ENCODE peak calls at places on chromosome 5, in seven cellular contexts. J is GM12878, Y is A673, A is MM.1S, M is fibroblast of lung, Z is HCT116, N is GM23248. K is an unnamed sample. For H3K36me3, the result is how much of the 10 kb centered on the place peaks cover.

GRCh38 chr5:73859696-73860095 is 233.7 kb downstream of the ARHGEF28 start:
- DNase-seq in J (peak), Y (no peak), A (no peak), M (no peak), Z (no peak), N (no peak), K (no peak)

GRCh38 chr5:1421521-1422341 is 23.5 kb downstream of the SLC6A3 start:
- DNase-seq in J (no peak), Y (no peak), A (no peak), M (no peak), Z (no peak), N (no peak), K (no peak)

GRCh38 chr5:135488727-135489465 is 36.7 kb upstream of the TIFAB start:
- DNase-seq in J (no peak), Y (peak), A (no peak), M (peak), Z (peak), N (peak), K (no peak)

GRCh38 chr5:145462525-145462924 is 372.6 kb downstream of the PRELID2 start:
- DNase-seq in J (no peak), Y (no peak), A (no peak), M (no peak), Z (no peak), N (no peak), K (no peak)

GRCh38 chr5:67028371-67028770 is 168.2 kb downstream of the CD180 start:
- DNase-seq in J (no peak), Y (no peak), A (no peak), M (peak), Z (no peak), N (peak), K (no peak)

GRCh38 chr5:148910686-148911361 is 84.4 kb downstream of the ADRB2 start:
- DNase-seq in J (no peak), Y (peak), A (no peak), M (peak), Z (peak), N (peak), K (peak)

GRCh38 chr5:149228610-149229297 is 42.9 kb upstream of the AFAP1L1 start:
- DNase-seq in J (no peak), Y (peak), A (no peak), M (peak), Z (peak), N (peak), K (peak)

GRCh38 chr5:122182491-122182921 is 53.2 kb downstream of the ZNF474 start:
- DNase-seq in J (no peak), Y (peak), A (no peak), M (peak), Z (no peak), N (peak), K (no peak)

GRCh38 chr5:137621861-137622823 is 113.7 kb downstream of the KLHL3 start:
- DNase-seq in J (no peak), Y (no peak), A (no peak), M (peak), Z (no peak), N (peak), K (peak)

GRCh38 chr5:145362261-145362660 is 472.9 kb downstream of the PRELID2 start:
- DNase-seq in J (no peak), Y (no peak), A (no peak), M (peak), Z (no peak), N (peak), K (peak)

GRCh38 chr5:133366438-133366837 is 245.9 kb downstream of the FSTL4 start:
- DNase-seq in J (no peak), Y (no peak), A (no peak), M (no peak), Z (no peak), N (no peak), K (no peak)

GRCh38 chr5:167058481-167058880 is 1233.0 kb upstream of the WWC1 start:
- DNase-seq in J (no peak), Y (no peak), A (no peak), M (no peak), Z (no peak), N (no peak), K (no peak)

GRCh38 chr5:16076657-16077056 is 102.9 kb downstream of the MARCHF11 start:
- DNase-seq in J (no peak), Y (no peak), A (no peak), M (no peak), Z (no peak), N (no peak), K (no peak)

GRCh38 chr5:83337453-83338035 is 134.0 kb upstream of the VCAN start:
- DNase-seq in J (no peak), Y (peak), A (no peak), M (peak), Z (no peak), N (no peak), K (no peak)

GRCh38 chr5:16385516-16386090 is 80.0 kb downstream of the ZNF622 start:
- DNase-seq in J (no peak), Y (no peak), A (no peak), M (no peak), Z (no peak), N (no peak), K (no peak)

GRCh38 chr5:122775713-122776084 is 819 bp downstream of the SNX2 start:
- DNase-seq in J (no peak), Y (no peak), A (no peak), M (peak), Z (no peak), N (no peak), K (no peak)

GRCh38 chr5:132221781-132222648 is 5.6 kb downstream of the P4HA2 start:
- DNase-seq in J (no peak), Y (no peak), A (no peak), M (peak), Z (no peak), N (peak), K (no peak)

GRCh38 chr5:138645778-138646575 is 70.8 kb upstream of the HSPA9 start:
- DNase-seq in J (no peak), Y (no peak), A (no peak), M (no peak), Z (no peak), N (no peak), K (no peak)

GRCh38 chr5:9698849-9699240 is 68.7 kb upstream of the TAS2R1 start:
- DNase-seq in J (no peak), Y (no peak), A (no peak), M (no peak), Z (no peak), N (peak), K (no peak)

GRCh38 chr5:88643315-88643714 is 239.7 kb downstream of the MEF2C start:
- DNase-seq in J (no peak), Y (no peak), A (no peak), M (no peak), Z (no peak), N (no peak), K (no peak)

GRCh38 chr5:11247224-11247623 is 486.2 kb upstream of the DAP start:
- DNase-seq in J (no peak), Y (no peak), A (no peak), M (no peak), Z (no peak), N (no peak), K (no peak)

GRCh38 chr5:171321447-171321846 is 12.4 kb downstream of the TLX3 start:
- DNase-seq in J (no peak), Y (no peak), A (no peak), M (no peak), Z (no peak), N (no peak), K (no peak)

GRCh38 chr5:16791036-16791705 is 144.9 kb downstream of the MYO10 start:
- DNase-seq in J (peak), Y (peak), A (peak), M (peak), Z (peak), N (peak), K (no peak)

GRCh38 chr5:109177782-109178181 is 232.0 kb downstream of the PJA2 start:
- DNase-seq in J (no peak), Y (no peak), A (no peak), M (no peak), Z (no peak), N (no peak), K (no peak)

GRCh38 chr5:172878585-172879433 is 44.8 kb downstream of the ERGIC1 start:
- DNase-seq in J (no peak), Y (no peak), A (no peak), M (peak), Z (no peak), N (peak), K (no peak)

GRCh38 chr5:139709587-139710369 is 61.6 kb downstream of the CXXC5 start:
- DNase-seq in J (no peak), Y (peak), A (no peak), M (no peak), Z (no peak), N (no peak), K (no peak)

GRCh38 chr5:176724472-176724871 is 77.2 kb downstream of the TSPAN17 start:
- DNase-seq in J (no peak), Y (no peak), A (no peak), M (no peak), Z (no peak), N (no peak), K (no peak)

GRCh38 chr5:176726746-176727527 is 79.7 kb downstream of the TSPAN17 start:
- DNase-seq in J (no peak), Y (no peak), A (no peak), M (no peak), Z (no peak), N (no peak), K (no peak)

GRCh38 chr5:176723440-176723839 is 76.2 kb downstream of the TSPAN17 start:
- DNase-seq in J (no peak), Y (no peak), A (no peak), M (no peak), Z (no peak), N (no peak), K (no peak)

GRCh38 chr5:176727528-176727900 is 80.2 kb downstream of the TSPAN17 start:
- DNase-seq in J (no peak), Y (no peak), A (no peak), M (no peak), Z (no peak), N (no peak), K (no peak)

DNA sequence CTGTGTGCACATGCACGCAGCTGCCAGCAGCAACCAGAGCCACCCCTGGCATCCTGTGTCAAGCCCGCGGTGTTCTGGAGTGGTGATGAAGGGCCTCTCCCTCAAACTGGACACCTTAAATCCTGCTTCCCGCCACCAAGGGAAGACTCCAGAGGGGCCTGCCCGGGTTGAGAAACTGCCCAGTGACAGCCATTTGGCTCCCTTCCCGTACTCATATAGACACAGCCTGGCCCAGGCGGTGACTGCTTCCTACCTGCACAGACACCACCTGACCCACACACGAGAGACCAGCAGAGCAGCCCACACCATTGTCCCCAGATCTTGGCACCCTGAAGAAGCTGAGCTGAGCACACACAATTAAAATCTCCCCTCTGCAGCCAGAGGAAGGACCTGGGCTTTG is 78.2 kb downstream of the TSPAN17 start:
- DNase-seq in J (no peak), Y (no peak), A (no peak), M (no peak), Z (no peak), N (no peak), K (no peak)
- TF ChIP-seq EZH2 in J (no peak), Y (no peak), A (no peak), M (no peak), Z (no peak), N (no peak), K (no peak)

GRCh38 chr5:141603912-141604311 is 14.9 kb downstream of the DIAPH1 start:
- DNase-seq in J (no peak), Y (no peak), A (peak), M (no peak), Z (no peak), N (no peak), K (no peak)

GRCh38 chr5:141596867-141597266 is 21.9 kb downstream of the DIAPH1 start:
- DNase-seq in J (no peak), Y (no peak), A (no peak), M (no peak), Z (no peak), N (no peak), K (no peak)

GRCh38 chr5:141597814-141598213 is 21.0 kb downstream of the DIAPH1 start:
- DNase-seq in J (no peak), Y (no peak), A (no peak), M (no peak), Z (no peak), N (no peak), K (no peak)

GRCh38 chr5:141597394-141597793 is 21.4 kb downstream of the DIAPH1 start:
- DNase-seq in J (no peak), Y (no peak), A (no peak), M (no peak), Z (no peak), N (no peak), K (no peak)

DNA sequence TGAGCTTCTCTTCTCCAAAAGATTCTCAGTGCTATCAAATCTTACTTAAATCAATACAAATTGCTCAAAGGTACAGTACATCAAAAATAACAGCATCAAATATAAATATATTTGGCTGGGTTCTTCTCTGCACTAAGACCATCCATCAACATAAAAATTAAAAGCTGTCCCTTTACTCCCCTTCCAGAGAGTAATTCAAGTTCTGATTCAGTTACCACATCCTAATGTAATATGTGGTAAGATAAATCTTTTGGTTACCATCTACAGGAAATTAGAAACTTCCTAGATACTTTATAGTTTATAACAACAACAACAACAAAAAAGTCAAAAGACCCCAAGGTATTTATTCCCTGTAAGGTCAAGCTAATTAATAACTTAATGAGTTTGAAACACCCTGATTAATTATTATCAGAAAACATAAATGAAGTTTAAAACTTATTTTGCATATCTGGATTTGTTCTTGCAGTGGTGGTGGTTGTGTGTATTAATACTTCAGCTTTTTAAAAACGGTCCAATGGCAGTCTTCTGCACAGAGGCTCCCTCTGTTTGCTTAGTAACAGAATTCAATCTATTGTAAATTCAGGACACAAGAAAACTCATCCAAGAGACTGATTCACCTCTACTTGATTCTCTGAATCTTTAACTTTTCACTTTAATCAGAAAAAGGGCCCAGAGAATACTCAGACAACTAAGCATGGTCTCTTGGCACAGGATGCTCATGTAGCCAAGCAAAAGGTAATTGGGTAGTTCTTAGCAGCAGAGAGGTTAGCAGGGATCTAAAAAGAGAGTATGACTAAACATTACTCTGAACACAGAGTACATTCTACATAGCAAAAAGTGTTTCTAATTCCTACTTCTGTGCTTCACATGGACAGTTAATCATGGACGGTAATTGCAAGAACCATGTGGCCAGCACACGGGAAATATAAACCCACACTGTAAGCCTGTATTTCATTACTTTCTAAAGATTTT is 20.1 kb downstream of the DIAPH1 start:
- DNase-seq in J (no peak), Y (no peak), A (no peak), M (peak), Z (no peak), N (peak), K (no peak)
- H3K36me3 ChIP-seq in J (under half), Y (under half), A (under half), M (under half), Z (under half), N (under half), K (under half)

GRCh38 chr5:59037041-59037440 is 454.2 kb downstream of the RAB3C start:
- DNase-seq in J (no peak), Y (no peak), A (no peak), M (no peak), Z (no peak), N (no peak), K (no peak)

GRCh38 chr5:59036274-59036961 is 453.5 kb downstream of the RAB3C start:
- DNase-seq in J (no peak), Y (peak), A (no peak), M (peak), Z (peak), N (peak), K (peak)

GRCh38 chr5:59037453-59038168 is 454.7 kb downstream of the RAB3C start:
- DNase-seq in J (no peak), Y (no peak), A (no peak), M (no peak), Z (no peak), N (no peak), K (no peak)

GRCh38 chr5:59034498-59035186 is 451.8 kb downstream of the RAB3C start:
- DNase-seq in J (no peak), Y (peak), A (peak), M (peak), Z (no peak), N (peak), K (no peak)

DNA sequence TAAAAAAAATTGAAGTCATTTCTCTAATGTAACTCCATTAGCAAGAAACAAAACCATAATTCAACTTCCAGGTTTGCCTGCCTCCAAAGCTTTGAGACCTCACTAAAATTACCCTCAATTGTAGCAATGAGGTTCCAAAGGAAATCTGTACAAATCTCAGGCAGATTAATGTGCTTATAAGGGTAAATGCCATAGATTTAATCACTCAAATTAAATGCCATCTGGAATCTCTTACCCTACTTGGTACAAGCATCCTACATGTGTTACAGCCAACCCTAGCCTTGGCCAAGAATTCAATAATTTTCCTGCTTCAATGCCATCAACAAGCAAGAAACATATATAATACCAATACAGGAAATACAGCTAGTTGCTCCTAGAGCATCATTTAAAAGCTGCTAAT is 452.8 kb downstream of the RAB3C start:
- DNase-seq in J (no peak), Y (peak), A (no peak), M (no peak), Z (no peak), N (no peak), K (no peak)
- H3K4me3 ChIP-seq in J (no peak), Y (no peak), A (no peak), M (no peak), Z (no peak), N (peak), K (peak)

GRCh38 chr5:141322261-141322660 is 1.7 kb upstream of the TAF7 start:
- DNase-seq in J (no peak), Y (no peak), A (no peak), M (no peak), Z (no peak), N (no peak), K (no peak)
- TF ChIP-seq EZH2 in J (no peak), Y (no peak), A (no peak), M (no peak), Z (no peak), N (no peak), K (no peak)

GRCh38 chr5:178581621-178582020 is 8.6 kb downstream of the COL23A1 start:
- DNase-seq in J (no peak), Y (no peak), A (no peak), M (no peak), Z (no peak), N (no peak), K (no peak)
- H3K36me3 ChIP-seq in J (under half), Y (under half), A (under half), M (under half), Z (under half), N (under half), K (under half)

GRCh38 chr5:180786398-180787005 is 16.1 kb downstream of the MGAT1 start:
- DNase-seq in J (no peak), Y (no peak), A (no peak), M (no peak), Z (no peak), N (peak), K (no peak)
- H3K4me3 ChIP-seq in J (no peak), Y (no peak), A (no peak), M (no peak), Z (no peak), N (no peak), K (no peak)

DNA sequence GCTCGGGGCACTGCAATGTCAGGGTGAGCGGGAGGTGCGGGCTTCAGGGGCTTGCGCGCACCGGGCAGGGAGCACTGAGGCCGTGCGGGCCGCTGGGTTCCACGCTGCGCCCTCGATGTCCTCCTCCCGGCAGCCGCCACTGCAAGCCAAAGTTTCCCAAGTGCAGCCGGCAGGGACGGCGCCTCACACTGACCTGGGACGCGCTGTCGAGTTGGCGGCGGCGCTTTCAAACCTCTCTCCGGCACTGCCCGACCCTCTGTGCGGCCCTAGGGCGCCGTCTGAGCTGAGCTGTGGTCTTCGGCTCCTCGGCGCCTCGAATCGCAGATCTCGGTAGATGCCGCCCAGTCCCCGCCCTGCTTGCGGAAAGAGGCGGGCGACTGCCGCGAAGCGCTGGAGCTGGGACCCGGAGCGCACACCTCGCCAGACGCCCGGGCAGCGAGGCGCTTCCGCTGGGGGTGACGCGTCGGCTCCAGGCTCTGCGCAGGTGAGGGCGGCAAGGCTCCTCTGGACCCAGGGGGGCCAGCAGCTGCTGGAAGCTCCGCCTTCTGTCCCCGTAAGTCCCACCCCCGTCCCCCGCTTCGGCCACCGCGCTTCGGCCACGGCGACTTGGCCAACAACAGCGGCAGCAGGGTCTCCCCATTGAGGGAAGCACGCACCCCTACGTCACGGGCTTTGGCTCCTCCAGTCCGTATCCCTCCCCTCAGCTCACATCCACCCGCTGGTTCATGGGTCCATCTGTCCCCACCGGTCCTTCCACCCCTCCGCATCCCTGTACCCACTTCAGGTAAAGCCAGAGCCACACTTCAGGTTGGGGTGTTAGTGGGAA is at the start of gene ANKRD34B:
- DNase-seq in J (no peak), Y (peak), A (peak), M (peak), Z (no peak), N (peak), K (no peak)
- TF ChIP-seq EZH2 in J (no peak), Y (peak), A (no peak), M (peak), Z (no peak), N (no peak), K (peak)